ENCODE peak calls at places on chromosomes 5 and 9, in five cellular contexts. Y is uterus, A is pancreas, B is MG63, F is AG10803. U is an unnamed sample.

GRCh38 chr5:93598141-93598996 is 15.3 kb downstream of the NR2F1 start:
- DNase-seq in Y (no peak), A (no peak), B (no peak), F (no peak), U (no peak)

GRCh38 chr9:81825831-81826540 is 102.2 kb upstream of the SPATA31D4 start:
- DNase-seq in Y (no peak), A (no peak), B (no peak), F (no peak), U (no peak)

GRCh38 chr5:73826761-73827450 is 200.9 kb downstream of the ARHGEF28 start:
- DNase-seq in Y (peak; percentile 50), A (no peak), B (peak; percentile 42), F (peak; percentile 80), U (no peak)

GRCh38 chr5:173468821-173469251 is 140.6 kb upstream of the STC2 start:
- DNase-seq in Y (no peak), A (no peak), B (no peak), F (peak; percentile 41), U (no peak)

GRCh38 chr9:21558627-21559401 is 76.7 kb upstream of the IFNE start:
- DNase-seq in Y (no peak), A (no peak), B (peak; percentile 85), F (no peak), U (no peak)

GRCh38 chr5:128559300-128560297 is 21.6 kb upstream of the FBN2 start:
- DNase-seq in Y (no peak), A (no peak), B (no peak), F (no peak), U (no peak)

GRCh38 chr5:135134686-135135381 is 100.8 kb upstream of the PITX1 start:
- DNase-seq in Y (no peak), A (no peak), B (peak; percentile 30), F (no peak), U (no peak)

GRCh38 chr9:88721528-88722279 is 186.7 kb downstream of the NXNL2 start:
- DNase-seq in Y (no peak), A (no peak), B (no peak), F (no peak), U (no peak)

GRCh38 chr5:35129921-35130485 is 82.3 kb upstream of the AGXT2 start:
- DNase-seq in Y (no peak), A (peak; percentile 84), B (peak; percentile 25), F (peak; percentile 50), U (no peak)

GRCh38 chr5:132227485-132228240 is at the start of gene P4HA2:
- DNase-seq in Y (peak; percentile 89), A (peak; percentile 88), B (peak; percentile 90), F (peak; percentile 73), U (peak; percentile 79)

GRCh38 chr5:52727568-52727967 is 60.1 kb upstream of the ITGA1 start:
- DNase-seq in Y (peak; percentile 19), A (no peak), B (peak; percentile 67), F (peak; percentile 77), U (no peak)

GRCh38 chr5:131005963-131006684 is 158.9 kb downstream of the HINT1 start:
- DNase-seq in Y (no peak), A (no peak), B (no peak), F (peak; percentile 16), U (no peak)

GRCh38 chr5:6377121-6377520 is 1.2 kb downstream of the MED10 start:
- DNase-seq in Y (no peak), A (no peak), B (no peak), F (peak; percentile 44), U (no peak)

GRCh38 chr5:132258102-132259060 is 885 bp downstream of the PDLIM4 start:
- DNase-seq in Y (peak; percentile 53), A (no peak), B (peak; percentile 71), F (peak; percentile 51), U (no peak)

GRCh38 chr5:169413416-169413815 is 112.5 kb upstream of the SLIT3 start:
- DNase-seq in Y (no peak), A (no peak), B (no peak), F (peak; percentile 45), U (no peak)

GRCh38 chr5:30894811-30895210 is 298.7 kb upstream of the CDH6 start:
- DNase-seq in Y (no peak), A (no peak), B (peak; percentile 31), F (no peak), U (no peak)

GRCh38 chr5:138149530-138149929 is 10.3 kb upstream of the NME5 start:
- DNase-seq in Y (no peak), A (no peak), B (peak; percentile 32), F (no peak), U (no peak)

GRCh38 chr5:10725636-10726035 is 35.4 kb downstream of the DAP start:
- DNase-seq in Y (no peak), A (no peak), B (no peak), F (no peak), U (no peak)

GRCh38 chr5:119742311-119742710 is 113.0 kb downstream of the FAM170A start:
- DNase-seq in Y (no peak), A (no peak), B (no peak), F (no peak), U (no peak)

GRCh38 chr9:129283705-129284606 is 105.9 kb upstream of the IER5L start:
- DNase-seq in Y (no peak), A (no peak), B (no peak), F (no peak), U (no peak)

GRCh38 chr5:81750308-81751008 is 439 bp downstream of the SSBP2 start:
- DNase-seq in Y (no peak), A (no peak), B (peak; percentile 26), F (no peak), U (peak; percentile 56)

GRCh38 chr5:4159681-4160080 is 564.0 kb downstream of the IRX1 start:
- DNase-seq in Y (no peak), A (no peak), B (no peak), F (no peak), U (no peak)

GRCh38 chr5:159022178-159022556 is 77.5 kb downstream of the EBF1 start:
- DNase-seq in Y (peak; percentile 61), A (no peak), B (peak; percentile 96), F (peak; percentile 92), U (no peak)

GRCh38 chr5:58394326-58394725 is 65.6 kb downstream of the PLK2 start:
- DNase-seq in Y (no peak), A (no peak), B (no peak), F (no peak), U (no peak)

GRCh38 chr9:126670270-126670669 is 56.5 kb downstream of the LMX1B start:
- DNase-seq in Y (no peak), A (no peak), B (no peak), F (no peak), U (no peak)

GRCh38 chr5:135693371-135693955 is 114.7 kb upstream of the CXCL14 start:
- DNase-seq in Y (no peak), A (no peak), B (no peak), F (no peak), U (no peak)

GRCh38 chr9:90219548-90220118 is 423.0 kb downstream of the DIRAS2 start:
- DNase-seq in Y (no peak), A (peak; percentile 18), B (peak; percentile 6), F (no peak), U (peak; percentile 20)

GRCh38 chr5:113487779-113488644 is at the start of gene MCC:
- DNase-seq in Y (peak; percentile 70), A (peak; percentile 66), B (peak; percentile 80), F (peak; percentile 94), U (peak; percentile 30)

DNA sequence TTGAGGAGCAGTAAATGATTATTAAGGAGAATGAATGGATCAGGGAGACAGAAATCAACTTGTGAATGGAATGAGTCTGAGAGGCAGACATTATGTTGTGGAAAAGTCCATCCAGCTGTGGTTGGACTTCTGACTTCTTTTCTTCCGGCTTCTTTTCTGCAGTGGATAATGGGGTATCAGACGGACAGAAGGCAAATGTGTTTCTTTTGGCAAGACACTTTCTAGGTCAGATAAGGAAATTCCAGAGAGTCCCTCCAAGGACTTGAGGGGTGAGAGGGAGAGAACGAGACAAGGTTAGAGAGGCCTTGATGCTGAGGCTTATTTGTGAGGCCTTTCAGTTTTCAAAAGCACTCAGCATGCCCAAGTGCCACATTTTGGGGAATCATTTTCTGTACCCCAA is 17.1 kb upstream of the GRHPR start:
- DNase-seq in Y (no peak), A (no peak), B (no peak), F (no peak), U (no peak)
- H3K4me3 ChIP-seq in Y (no peak overlapping the region), A (no peak overlapping the region), B (no peak overlapping the region), F (no peak overlapping the region), U (no peak overlapping the region)

DNA sequence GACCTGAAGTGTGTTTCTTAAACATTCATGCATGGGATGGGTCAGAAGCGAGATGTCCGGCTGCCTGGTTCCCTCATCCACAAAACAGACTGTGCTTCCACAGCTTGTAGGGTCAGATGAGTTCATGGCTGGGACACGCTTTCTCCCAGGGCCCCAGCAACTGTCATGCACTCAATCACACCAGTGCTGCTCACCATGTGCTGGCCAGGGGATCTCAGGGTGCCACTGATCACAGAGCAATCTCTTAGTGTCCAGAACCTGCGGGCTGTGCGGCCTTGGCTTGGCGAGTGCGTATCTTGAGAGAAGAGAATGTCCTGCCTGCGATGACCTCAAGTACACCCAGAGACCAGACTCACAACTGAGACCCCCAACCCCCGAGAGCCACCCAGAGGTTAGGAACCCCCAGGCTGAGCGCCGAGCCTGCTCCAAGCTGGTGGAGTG is 26.0 kb upstream of the FCN2 start:
- DNase-seq in Y (no peak), A (no peak), B (no peak), F (no peak), U (no peak)
- H3K4me3 ChIP-seq in Y (no peak overlapping the region), A (no peak overlapping the region), B (no peak overlapping the region), F (no peak overlapping the region), U (no peak overlapping the region)

GRCh38 chr9:132977626-132978450 is 656 bp upstream of the GFI1B start:
- DNase-seq in Y (peak; percentile 24), A (peak; percentile 35), B (peak; percentile 55), F (peak; percentile 35), U (peak; percentile 43)

GRCh38 chr9:132982508-132982907 is 4.0 kb downstream of the GFI1B start:
- DNase-seq in Y (no peak), A (no peak), B (no peak), F (no peak), U (no peak)

GRCh38 chr9:132976571-132976970 is 1.9 kb upstream of the GFI1B start:
- DNase-seq in Y (no peak), A (no peak), B (no peak), F (no peak), U (no peak)

GRCh38 chr9:132973713-132974112 is 4.8 kb upstream of the GFI1B start:
- DNase-seq in Y (no peak), A (no peak), B (peak; percentile 34), F (peak; percentile 11), U (no peak)

DNA sequence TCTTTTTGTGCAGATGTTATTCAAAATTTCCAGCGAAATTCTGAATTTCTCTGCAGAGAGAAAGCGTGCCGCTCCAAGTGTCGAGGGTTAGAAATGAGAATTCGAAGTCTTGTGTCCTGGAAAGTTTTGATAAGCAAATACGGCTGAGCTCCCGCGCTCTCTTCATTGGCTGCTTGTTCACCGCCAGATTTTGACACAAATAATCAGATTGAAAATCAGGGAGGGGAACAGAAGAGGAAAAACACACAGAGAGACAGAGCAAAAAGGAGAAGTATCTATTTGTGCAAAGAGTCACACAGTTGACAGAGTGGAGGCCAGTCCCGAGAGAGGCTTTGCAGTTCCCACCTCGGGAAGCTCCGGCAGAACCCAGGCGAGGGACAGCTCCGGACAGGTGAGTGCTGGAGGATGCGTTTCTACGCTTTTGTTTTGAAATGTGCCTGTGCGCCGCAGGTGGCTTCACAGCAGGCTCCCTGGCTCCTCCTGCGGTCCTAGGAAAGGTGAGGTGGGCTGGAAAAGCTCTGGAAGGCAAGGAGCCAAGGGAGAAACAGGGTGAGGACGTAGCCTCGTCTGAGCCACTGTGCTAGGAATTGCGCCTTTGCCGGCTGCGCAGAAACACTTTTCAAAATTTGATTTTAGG is at the start of gene GFI1B:
- DNase-seq in Y (no peak), A (no peak), B (no peak), F (no peak), U (no peak)
- H3K4me3 ChIP-seq in Y (no peak within 1 kb of the TSS), A (no peak within 1 kb of the TSS), B (no peak within 1 kb of the TSS), F (no peak within 1 kb of the TSS), U (no peak within 1 kb of the TSS)

GRCh38 chr9:109935406-109936087 is 155.5 kb downstream of the PALM2AKAP2 start:
- DNase-seq in Y (no peak), A (no peak), B (no peak), F (no peak), U (no peak)
- H3K4me3 ChIP-seq in Y (no peak overlapping the region), A (no peak overlapping the region), B (no peak overlapping the region), F (no peak overlapping the region), U (no peak overlapping the region)